ENCODE peak calls at places on chromosomes 1 and 21, in ten cellular contexts. K is body of pancreas; D is HAP-1; E is left lung; P is upper lobe of right lung; X is esophagus muscularis mucosa; Y is ovary; F is CD8-positive, alpha-beta memory T cell; W is right cardiac atrium; U is HepG2. B is an unnamed sample.

GRCh38 chr1:36183309-36183856 is 27.4 kb downstream of the MAP7D1 start:
- DNase-seq in K (no peak), D (no peak), E (no peak), P (no peak), X (no peak), Y (no peak), F (no peak), W (no peak), U (no peak), B (no peak)

GRCh38 chr1:15469836-15470495 is 5.9 kb upstream of the CELA2B start:
- DNase-seq in K (peak; percentile 56), D (no peak), E (no peak), P (no peak), X (no peak), Y (no peak), F (no peak), W (peak; percentile 11), U (no peak), B (no peak)

GRCh38 chr1:232634086-232634485 is 4.2 kb upstream of the SIPA1L2 start:
- DNase-seq in K (peak; percentile 31), D (no peak), E (peak; percentile 87), P (peak; percentile 85), X (no peak), Y (no peak), F (no peak), W (peak; percentile 63), U (no peak), B (no peak)

GRCh38 chr1:210024996-210025395 is 87.0 kb downstream of the SYT14 start:
- DNase-seq in K (no peak), D (no peak), E (no peak), P (no peak), X (no peak), Y (no peak), F (no peak), W (no peak), U (no peak), B (no peak)

GRCh38 chr1:48560114-48560513 is 88.1 kb upstream of the SPATA6 start:
- DNase-seq in K (no peak), D (no peak), E (no peak), P (no peak), X (no peak), Y (no peak), F (no peak), W (no peak), U (no peak), B (no peak)

GRCh38 chr1:246107516-246108277 is 399.4 kb downstream of the SMYD3 start:
- DNase-seq in K (no peak), D (peak; percentile 53), E (no peak), P (no peak), X (no peak), Y (no peak), F (no peak), W (no peak), U (no peak), B (peak; percentile 64)

GRCh38 chr1:52970149-52970548 is 43.1 kb downstream of the SCP2 start:
- DNase-seq in K (no peak), D (no peak), E (no peak), P (no peak), X (no peak), Y (no peak), F (no peak), W (no peak), U (peak; percentile 44), B (no peak)

GRCh38 chr1:225816643-225817538 is 7.0 kb downstream of the EPHX1 start:
- DNase-seq in K (peak; percentile 55), D (no peak), E (no peak), P (no peak), X (no peak), Y (peak; percentile 80), F (no peak), W (peak; percentile 95), U (no peak), B (no peak)

GRCh38 chr21:31920275-31920674 is 47.5 kb downstream of the HUNK start:
- DNase-seq in K (no peak), D (no peak), E (no peak), P (no peak), X (no peak), Y (no peak), F (no peak), W (no peak), U (no peak), B (no peak)

GRCh38 chr1:41954533-41954944 is 35.8 kb upstream of the HIVEP3 start:
- DNase-seq in K (peak; percentile 18), D (peak; percentile 45), E (no peak), P (no peak), X (no peak), Y (no peak), F (no peak), W (no peak), U (no peak), B (no peak)

GRCh38 chr1:41950820-41951219 is 32.1 kb upstream of the HIVEP3 start:
- DNase-seq in K (no peak), D (no peak), E (no peak), P (no peak), X (no peak), Y (no peak), F (no peak), W (no peak), U (no peak), B (no peak)

GRCh38 chr1:41955461-41956159 is 36.9 kb upstream of the HIVEP3 start:
- DNase-seq in K (no peak), D (peak; percentile 62), E (no peak), P (no peak), X (no peak), Y (no peak), F (no peak), W (no peak), U (no peak), B (no peak)

GRCh38 chr1:41952208-41952607 is 33.5 kb upstream of the HIVEP3 start:
- DNase-seq in K (no peak), D (no peak), E (no peak), P (no peak), X (no peak), Y (no peak), F (no peak), W (no peak), U (no peak), B (no peak)

DNA sequence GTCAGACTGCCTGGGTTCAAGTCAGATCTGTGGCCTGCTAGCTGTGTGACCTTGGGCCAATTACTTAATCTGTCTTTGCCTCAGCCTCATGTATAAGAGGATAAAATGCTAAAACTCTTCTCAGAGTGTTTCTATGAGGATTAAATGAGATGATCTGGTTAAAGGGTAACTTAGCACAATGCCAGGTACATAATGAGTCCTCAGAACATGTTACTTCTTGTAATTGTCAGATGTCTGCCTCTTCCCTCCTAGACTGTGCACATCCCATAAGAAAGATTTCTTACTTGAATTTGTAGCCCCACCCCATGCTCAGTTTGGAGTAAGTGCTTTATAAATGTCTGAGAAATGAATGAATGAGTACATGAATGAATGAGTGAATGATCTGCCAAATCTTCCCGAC is 34.6 kb upstream of the HIVEP3 start:
- DNase-seq in K (no peak), D (no peak), E (no peak), P (no peak), X (no peak), Y (no peak), F (no peak), W (no peak), U (no peak), B (no peak)
- H3K4me1 ChIP-seq in K (peaks cover 28% of the 10 kb centered on the region), D (peaks cover 24% of the 10 kb centered on the region), E (no peaks in the 10 kb centered on the region), P (no peaks in the 10 kb centered on the region), X (no peaks in the 10 kb centered on the region), Y (peaks cover 2% of the 10 kb centered on the region), F (no peaks in the 10 kb centered on the region), W (no peaks in the 10 kb centered on the region), U (no peaks in the 10 kb centered on the region), B (no peaks in the 10 kb centered on the region)

GRCh38 chr1:41499591-41499990 is 15.1 kb upstream of the EDN2 start:
- DNase-seq in K (peak; percentile 50), D (no peak), E (no peak), P (no peak), X (no peak), Y (no peak), F (no peak), W (peak; percentile 51), U (no peak), B (no peak)
- H3K4me1 ChIP-seq in K (peaks cover 80% of the 10 kb centered on the region), D (peaks cover 12% of the 10 kb centered on the region), E (peaks cover 53% of the 10 kb centered on the region), P (peaks cover 47% of the 10 kb centered on the region), X (peaks cover 79% of the 10 kb centered on the region), Y (peaks cover 6% of the 10 kb centered on the region), F (no peaks in the 10 kb centered on the region), W (peaks cover 13% of the 10 kb centered on the region), U (no peaks in the 10 kb centered on the region), B (peaks cover 13% of the 10 kb centered on the region)

GRCh38 chr1:177131723-177132122 is 32.8 kb downstream of the ASTN1 start:
- DNase-seq in K (no peak), D (no peak), E (no peak), P (no peak), X (no peak), Y (no peak), F (no peak), W (no peak), U (no peak), B (no peak)

GRCh38 chr1:177133977-177134538 is 30.5 kb downstream of the ASTN1 start:
- DNase-seq in K (no peak), D (no peak), E (no peak), P (no peak), X (no peak), Y (no peak), F (no peak), W (no peak), U (no peak), B (no peak)

GRCh38 chr1:177132141-177132540 is 32.4 kb downstream of the ASTN1 start:
- DNase-seq in K (no peak), D (no peak), E (no peak), P (no peak), X (no peak), Y (no peak), F (no peak), W (no peak), U (no peak), B (no peak)

GRCh38 chr1:177128665-177129281 is 35.7 kb downstream of the ASTN1 start:
- DNase-seq in K (no peak), D (no peak), E (no peak), P (no peak), X (no peak), Y (no peak), F (no peak), W (no peak), U (no peak), B (no peak)

GRCh38 chr1:177130426-177130825 is 34.1 kb downstream of the ASTN1 start:
- DNase-seq in K (no peak), D (no peak), E (no peak), P (no peak), X (no peak), Y (no peak), F (no peak), W (no peak), U (no peak), B (no peak)
- H3K4me1 ChIP-seq in K (no peaks in the 10 kb centered on the region), D (no peaks in the 10 kb centered on the region), E (no peaks in the 10 kb centered on the region), P (no peaks in the 10 kb centered on the region), X (peaks cover 4% of the 10 kb centered on the region), Y (no peaks in the 10 kb centered on the region), F (no peaks in the 10 kb centered on the region), W (no peaks in the 10 kb centered on the region), U (no peaks in the 10 kb centered on the region), B (no peaks in the 10 kb centered on the region)

DNA sequence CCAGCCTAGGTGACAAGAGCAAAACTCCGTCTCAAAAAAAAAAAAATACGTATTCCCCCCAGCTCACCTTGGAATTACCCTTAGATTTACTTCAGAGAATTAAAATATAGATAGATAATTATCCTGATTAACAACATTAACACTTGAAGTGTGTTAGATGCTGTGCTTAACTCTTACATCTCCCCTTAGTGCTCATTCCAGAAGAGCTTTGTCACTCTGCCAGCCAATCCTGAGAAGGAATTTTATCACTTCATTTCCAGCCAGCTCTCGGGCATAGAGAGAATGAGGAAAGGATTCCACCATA is 1.6 kb upstream of the SHC1 start:
- DNase-seq in K (no peak), D (no peak), E (no peak), P (no peak), X (no peak), Y (no peak), F (no peak), W (no peak), U (no peak), B (no peak)
- H3K4me1 ChIP-seq in K (peaks cover 53% of the 10 kb centered on the region), D (peaks cover 36% of the 10 kb centered on the region), E (peaks cover 69% of the 10 kb centered on the region), P (peaks cover 54% of the 10 kb centered on the region), X (peaks cover 78% of the 10 kb centered on the region), Y (peaks cover 12% of the 10 kb centered on the region), F (peaks cover 40% of the 10 kb centered on the region), W (peaks cover 17% of the 10 kb centered on the region), U (peaks cover 64% of the 10 kb centered on the region), B (peaks cover 21% of the 10 kb centered on the region)

B was measured in BE2C.